ENCODE peak calls at places on chromosomes 4 and X, in five cellular contexts. H is hippocampal formation; G is stimulated activated CD4-positive, alpha-beta T cell treated with anti-CD3 and anti-CD28 coated beads, Interleukin-1b, Interleukin-23, amount 100 ng/mL, for 24 hours; P is bronchial epithelial cell; O is iris pigment epithelial cell. N is an unnamed sample.

GRCh38 chr4:22339491-22339890 is 176.4 kb downstream of the ADGRA3 start:
- DNase-seq in G (no peak), P (no peak), O (no peak), H (no peak), N (no peak)

GRCh38 chr4:180913750-180914149 is 1329.5 kb upstream of the TENM3 start:
- DNase-seq in O (peak), P (peak), G (no peak), H (no peak), N (no peak)

GRCh38 chr4:80202190-80202711 is 4.9 kb downstream of the PRDM8 start:
- DNase-seq in H (no peak), G (peak), P (peak), O (peak), N (peak)

GRCh38 chr4:89298788-89299152 is 8.8 kb downstream of the GPRIN3 start:
- DNase-seq in G (no peak), H (no peak), O (peak), P (no peak), N (no peak)

GRCh38 chr4:169948271-169948670 is 77.9 kb downstream of the MFAP3L start:
- DNase-seq in H (no peak), G (no peak), P (no peak), O (no peak), N (no peak)

GRCh38 chr4:39614487-39615162 is 24.0 kb downstream of the SMIM14 start:
- DNase-seq in P (peak), O (peak), H (no peak), G (no peak), N (peak)

GRCh38 chr4:138110815-138111214 is 131.3 kb downstream of the SLC7A11 start:
- DNase-seq in O (no peak), P (peak), H (no peak), G (no peak), N (no peak)

GRCh38 chrX:112512509-112512908 is 167.2 kb downstream of the LHFPL1 start:
- DNase-seq in H (no peak), P (no peak), O (no peak), G (no peak), N (no peak)

GRCh38 chr4:153466637-153467153 is 535 bp downstream of the TMEM131L start:
- DNase-seq in P (no peak), H (no peak), O (no peak), G (no peak), N (peak)

GRCh38 chrX:143121471-143121870 is 95.7 kb downstream of the SPANXN4 start:
- DNase-seq in P (no peak), G (no peak), H (no peak), O (no peak), N (no peak)

GRCh38 chr4:112411781-112412281 is 104.1 kb downstream of the NEUROG2 start:
- DNase-seq in G (no peak), H (peak), O (no peak), P (no peak), N (no peak)

GRCh38 chrX:136386821-136387220 is 86.1 kb downstream of the ADGRG4 start:
- DNase-seq in P (no peak), G (no peak), H (no peak), O (no peak), N (no peak)

GRCh38 chrX:18701621-18702361 is 5.7 kb upstream of the PPEF1 start:
- DNase-seq in O (peak), P (peak), H (no peak), G (no peak), N (no peak)

GRCh38 chrX:145506225-145506624 is 258.9 kb downstream of the SPANXN1 start:
- DNase-seq in P (peak), O (no peak), H (no peak), G (no peak), N (no peak)

GRCh38 chr4:168028568-168028967 is 63.8 kb upstream of the ANXA10 start:
- DNase-seq in O (peak), G (no peak), P (peak), H (no peak), N (peak)

GRCh38 chrX:69152398-69152797 is 12.9 kb downstream of the PJA1 start:
- DNase-seq in G (no peak), O (peak), P (peak), H (no peak), N (no peak)

GRCh38 chrX:73850124-73851013 is 287.4 kb downstream of the CHIC1 start:
- DNase-seq in P (peak), G (no peak), O (peak), H (no peak), N (peak)

GRCh38 chr4:139553751-139554670 is 2.0 kb downstream of the SETD7 start:
- DNase-seq in G (no peak), O (no peak), P (no peak), H (peak), N (no peak)

GRCh38 chrX:115625577-115626301 is 64.8 kb downstream of the PLS3 start:
- DNase-seq in P (no peak), O (peak), G (no peak), H (peak), N (no peak)

GRCh38 chr4:110007217-110007616 is 94.5 kb downstream of the EGF start:
- DNase-seq in P (no peak), H (no peak), G (no peak), O (no peak), N (no peak)

GRCh38 chr4:15691346-15692140 is 9.9 kb downstream of the FAM200B start:
- DNase-seq in H (peak), O (peak), G (no peak), P (peak), N (peak)

GRCh38 chr4:177119021-177119461 is 190.6 kb upstream of the NEIL3 start:
- DNase-seq in H (no peak), G (no peak), P (no peak), O (peak), N (no peak)

GRCh38 chrX:16552546-16552945 is 97.4 kb upstream of the S100G start:
- DNase-seq in G (no peak), H (no peak), P (peak), O (peak), N (no peak)

N was measured in A549.